ENCODE peak calls at places on chromosome 15, in ten cellular contexts. O, E, B, C, T, P, L, Q, S and H are unnamed samples. For H3K27me3, the result is how much of the 10 kb centered on the place peaks cover.

GRCh38 chr15:100772478-100773378 is 106.9 kb upstream of the ALDH1A3 start:
- DNase-seq in E (peak), C (peak), P (no peak), Q (no peak), L (no peak), O (no peak), T (no peak), S (no peak), B (no peak), H (no peak)

GRCh38 chr15:58524247-58524646 is 92.5 kb downstream of the LIPC start:
- DNase-seq in E (no peak), Q (no peak), C (peak), P (no peak), T (no peak), L (no peak), S (no peak), O (no peak), B (no peak), H (no peak)

GRCh38 chr15:95097366-95097765 is 866.0 kb downstream of the MCTP2 start:
- DNase-seq in O (no peak), T (no peak), C (no peak), Q (no peak), L (no peak), E (no peak), B (no peak), P (no peak), S (no peak), H (no peak)

GRCh38 chr15:38398134-38398533 is 55.8 kb upstream of the FAM98B start:
- DNase-seq in P (no peak), Q (no peak), O (no peak), T (no peak), B (no peak), E (no peak), C (peak), S (no peak), L (no peak), H (peak)

GRCh38 chr15:95024388-95024787 is 793.0 kb downstream of the MCTP2 start:
- DNase-seq in O (no peak), C (no peak), Q (no peak), S (no peak), L (no peak), E (no peak), P (no peak), T (peak), B (peak), H (no peak)

GRCh38 chr15:25711164-25711563 is 152.0 kb downstream of the ATP10A start:
- DNase-seq in T (no peak), O (peak), E (no peak), C (peak), B (no peak), P (no peak), Q (no peak), S (no peak), L (no peak), H (no peak)

GRCh38 chr15:71375934-71376333 is 260.7 kb downstream of the THSD4 start:
- DNase-seq in E (no peak), Q (no peak), S (no peak), T (no peak), P (no peak), B (no peak), C (no peak), O (no peak), L (no peak), H (no peak)

GRCh38 chr15:81155375-81156218 is 21.5 kb downstream of the CFAP161 start:
- DNase-seq in E (no peak), L (peak), O (no peak), Q (peak), P (peak), T (peak), S (peak), C (peak), B (peak), H (no peak)

GRCh38 chr15:56835598-56836275 is 82.7 kb upstream of the TCF12 start:
- DNase-seq in L (no peak), B (no peak), P (peak), Q (no peak), S (peak), E (no peak), O (no peak), T (no peak), C (no peak), H (peak)

GRCh38 chr15:98331676-98332075 is 316.7 kb upstream of the IGF1R start:
- DNase-seq in L (no peak), Q (no peak), P (no peak), S (no peak), C (no peak), O (no peak), E (no peak), B (no peak), T (no peak), H (no peak)

GRCh38 chr15:34951993-34952392 is 17.5 kb downstream of the AQR start:
- DNase-seq in T (no peak), O (no peak), Q (no peak), C (no peak), L (no peak), E (no peak), B (no peak), P (no peak), S (no peak), H (no peak)

GRCh38 chr15:67941643-67942315 is 101.9 kb upstream of the RNU6-1 start:
- DNase-seq in S (peak), T (no peak), B (peak), E (no peak), C (peak), Q (no peak), O (no peak), L (no peak), P (no peak), H (no peak)

GRCh38 chr15:82928711-82929110 is 23.8 kb downstream of the HOMER2 start:
- DNase-seq in O (no peak), T (no peak), L (no peak), Q (no peak), P (no peak), E (no peak), S (no peak), C (no peak), B (no peak), H (no peak)

GRCh38 chr15:33810083-33810595 is 158.2 kb upstream of the CHRM5 start:
- DNase-seq in O (no peak), L (no peak), B (no peak), Q (no peak), E (no peak), C (no peak), P (no peak), S (no peak), T (no peak), H (no peak)

GRCh38 chr15:80885180-80885579 is 104.4 kb downstream of the MESD start:
- DNase-seq in L (no peak), Q (no peak), S (no peak), T (no peak), E (no peak), C (no peak), P (no peak), B (no peak), O (no peak), H (no peak)

GRCh38 chr15:84992157-84992940 is 10.7 kb downstream of the PDE8A start:
- DNase-seq in T (peak), P (no peak), B (peak), C (peak), O (no peak), E (peak), L (no peak), Q (no peak), S (no peak), H (peak)

GRCh38 chr15:25054329-25054728 is 99.5 kb downstream of the SNRPN start:
- DNase-seq in E (no peak), Q (no peak), T (no peak), C (no peak), P (no peak), S (peak), L (no peak), O (no peak), B (no peak), H (no peak)

GRCh38 chr15:32651229-32651837 is 9.8 kb downstream of the SCG5 start:
- DNase-seq in Q (peak), L (peak), S (peak), B (peak), O (no peak), E (peak), C (peak), P (no peak), T (peak), H (no peak)

GRCh38 chr15:75455982-75456531 is 4.6 kb upstream of the SIN3A start:
- DNase-seq in B (peak), S (no peak), T (peak), Q (peak), O (peak), C (peak), L (no peak), E (peak), P (no peak), H (no peak)

GRCh38 chr15:28900041-28900891 is 14.5 kb downstream of the APBA2 start:
- DNase-seq in E (no peak), B (no peak), S (no peak), L (no peak), Q (peak), C (no peak), P (no peak), O (peak), T (no peak), H (no peak)

GRCh38 chr15:56971571-56971970 is 53.1 kb downstream of the TCF12 start:
- DNase-seq in C (no peak), B (no peak), Q (no peak), T (no peak), O (no peak), L (no peak), P (no peak), E (no peak), S (no peak), H (no peak)

GRCh38 chr15:90101130-90101968 is 919 bp downstream of the IDH2 start:
- DNase-seq in B (no peak), C (peak), T (peak), Q (no peak), L (peak), S (peak), P (peak), E (peak), O (peak), H (no peak)

GRCh38 chr15:94168250-94168649 is 63.1 kb upstream of the MCTP2 start:
- DNase-seq in Q (no peak), C (no peak), B (peak), E (no peak), P (no peak), S (no peak), T (peak), O (no peak), L (no peak), H (no peak)

GRCh38 chr15:93929375-93930094 is 301.8 kb upstream of the MCTP2 start:
- DNase-seq in S (peak), L (no peak), E (peak), P (peak), T (no peak), O (no peak), B (no peak), C (no peak), Q (no peak), H (peak)

DNA sequence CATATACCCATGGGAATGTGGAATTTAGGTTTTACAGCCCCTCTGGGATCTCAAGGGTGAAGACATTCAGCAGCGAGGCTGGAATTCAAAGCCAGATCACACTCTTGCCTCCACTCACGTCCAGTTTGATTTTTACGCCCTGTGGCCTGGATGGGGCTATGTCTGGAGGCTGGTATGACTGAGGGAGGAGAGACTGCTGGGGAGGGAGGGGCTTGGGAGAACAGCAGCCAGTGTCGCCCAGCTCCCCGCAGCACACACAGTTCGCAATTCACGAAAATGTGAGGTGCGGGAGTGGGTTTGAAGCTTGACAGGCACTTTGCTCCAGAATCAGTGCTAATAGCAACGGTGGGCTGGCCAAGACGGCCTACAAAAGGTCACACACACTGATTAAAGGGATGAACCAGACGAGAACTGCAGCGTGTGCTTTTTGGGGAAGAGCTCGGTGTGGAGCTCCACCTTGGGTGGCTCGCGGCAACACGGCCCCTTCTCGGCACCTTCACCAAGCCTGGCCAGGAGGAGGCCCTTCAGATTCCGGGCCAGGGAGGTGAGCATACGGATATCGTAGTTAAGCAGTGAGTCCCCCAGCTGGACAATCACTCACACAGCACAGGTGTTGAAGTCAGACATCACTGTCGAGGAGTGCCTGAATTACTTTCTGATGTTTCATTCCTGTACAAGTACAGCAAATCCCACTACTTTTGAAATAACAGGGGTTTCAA is 16.4 kb downstream of the EHD4 start:
- DNase-seq in S (peak), E (no peak), B (peak), C (no peak), L (peak), T (no peak), P (no peak), O (no peak), Q (no peak), H (no peak)
- TF ChIP-seq CTCF in S (no peak), E (no peak), B (peak), C (no peak), L (peak), T (no peak), P (no peak), O (no peak), Q (no peak), H (peak)

GRCh38 chr15:64152507-64153387 is 1.2 kb downstream of the SNX22 start:
- DNase-seq in S (peak), E (no peak), T (no peak), C (no peak), P (no peak), B (no peak), O (peak), Q (no peak), L (no peak), H (no peak)
- H3K4me3 ChIP-seq in S (peak), E (peak), T (no peak), C (peak), P (no peak), B (no peak), O (peak), Q (peak), L (no peak), H (no peak)

GRCh38 chr15:64117759-64118487 is 22.1 kb downstream of the SNX1 start:
- DNase-seq in E (no peak), Q (no peak), S (no peak), T (no peak), C (no peak), B (no peak), P (no peak), O (no peak), L (no peak), H (no peak)

GRCh38 chr15:64111679-64112050 is 15.9 kb downstream of the SNX1 start:
- DNase-seq in O (no peak), B (no peak), P (no peak), T (no peak), Q (no peak), S (no peak), L (no peak), C (no peak), E (no peak), H (no peak)

GRCh38 chr15:64110945-64111678 is 15.3 kb downstream of the SNX1 start:
- DNase-seq in B (no peak), E (no peak), P (no peak), L (no peak), Q (no peak), S (no peak), T (no peak), C (no peak), O (no peak), H (no peak)

GRCh38 chr15:64112077-64112772 is 16.4 kb downstream of the SNX1 start:
- DNase-seq in L (no peak), E (no peak), P (no peak), B (peak), T (no peak), S (no peak), O (no peak), C (no peak), Q (no peak), H (no peak)

GRCh38 chr15:64112904-64113303 is 17.1 kb downstream of the SNX1 start:
- DNase-seq in C (no peak), E (no peak), Q (no peak), P (no peak), S (no peak), T (no peak), L (no peak), O (no peak), B (no peak), H (no peak)
- H3K27me3 ChIP-seq in C (under half), E (under half), Q (under half), P (under half), S (under half), T (under half), L (under half), O (under half), B (under half), H (under half)

GRCh38 chr15:73568881-73569280 is 64.3 kb downstream of the NPTN start:
- DNase-seq in E (no peak), P (no peak), C (no peak), T (no peak), O (no peak), B (no peak), S (no peak), Q (no peak), L (no peak), H (no peak)

GRCh38 chr15:73560501-73561117 is 72.6 kb downstream of the NPTN start:
- DNase-seq in S (no peak), T (no peak), E (peak), P (no peak), O (no peak), Q (no peak), L (no peak), C (no peak), B (peak), H (no peak)

GRCh38 chr15:73558529-73558928 is 74.7 kb downstream of the NPTN start:
- DNase-seq in C (no peak), S (no peak), E (no peak), P (no peak), B (no peak), Q (no peak), T (no peak), O (no peak), L (no peak), H (no peak)

GRCh38 chr15:73567022-73567421 is 66.2 kb downstream of the NPTN start:
- DNase-seq in T (no peak), E (no peak), B (no peak), S (no peak), L (no peak), C (no peak), O (no peak), Q (no peak), P (no peak), H (no peak)

DNA sequence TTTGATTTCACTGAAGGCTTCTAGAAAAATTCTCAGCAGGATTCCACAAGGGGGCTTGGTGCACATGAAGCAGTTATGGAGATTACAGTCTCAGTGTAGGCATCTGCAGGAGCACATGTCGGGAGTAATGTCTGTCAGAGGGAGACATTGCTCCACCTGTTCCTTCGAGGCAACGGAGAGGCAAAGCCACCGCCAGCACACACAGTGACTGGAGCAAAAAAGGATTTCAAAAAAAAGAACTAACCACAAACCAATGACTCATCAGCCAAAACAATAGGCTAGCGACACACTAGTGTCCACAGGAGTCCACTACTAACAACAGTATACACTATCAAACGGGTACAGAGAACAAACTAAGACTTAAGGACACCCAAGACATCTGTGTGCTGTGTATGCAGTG is 68.9 kb downstream of the NPTN start:
- DNase-seq in O (no peak), L (no peak), B (no peak), C (no peak), Q (no peak), E (no peak), S (peak), P (no peak), T (peak), H (peak)
- TF ChIP-seq CTCF in O (no peak), L (no peak), B (peak), C (no peak), Q (no peak), E (no peak), S (no peak), P (no peak), T (peak), H (peak)

GRCh38 chr15:23565395-23566069 is at the start of gene MKRN3:
- DNase-seq in T (peak), E (no peak), B (peak), O (peak), P (no peak), Q (peak), L (peak), C (no peak), S (no peak), H (no peak)

GRCh38 chr15:23570466-23570865 is 5.0 kb downstream of the MKRN3 start:
- DNase-seq in P (no peak), Q (no peak), S (no peak), E (no peak), L (no peak), T (no peak), C (no peak), B (no peak), O (no peak), H (no peak)

GRCh38 chr15:23566070-23567050 is 886 bp downstream of the MKRN3 start:
- DNase-seq in L (no peak), C (no peak), B (peak), E (no peak), O (peak), P (peak), T (peak), Q (peak), S (no peak), H (no peak)

GRCh38 chr15:23569513-23569912 is 4.0 kb downstream of the MKRN3 start:
- DNase-seq in B (peak), S (no peak), O (no peak), Q (no peak), C (no peak), T (no peak), L (no peak), P (no peak), E (no peak), H (no peak)

DNA sequence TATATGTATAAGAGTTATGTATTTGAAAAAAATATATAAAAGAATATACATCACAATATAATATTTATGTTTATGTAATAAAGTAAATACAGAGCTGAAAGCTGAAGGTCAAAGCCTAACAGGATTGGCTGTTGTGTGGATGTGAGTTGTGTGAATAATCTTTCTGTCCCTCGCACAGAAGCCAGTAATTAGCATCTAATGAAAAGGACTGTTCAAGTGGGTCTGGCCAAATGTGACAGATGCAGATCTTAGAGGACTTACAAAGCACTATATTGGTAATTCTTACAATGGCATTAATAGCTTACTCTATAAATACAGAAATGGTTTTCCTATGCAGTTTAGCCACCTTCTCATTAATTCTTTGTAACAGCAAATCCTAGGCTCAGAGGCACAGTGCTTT is 2.4 kb downstream of the MKRN3 start:
- DNase-seq in Q (no peak), B (no peak), O (no peak), E (no peak), L (no peak), T (no peak), S (no peak), C (no peak), P (no peak), H (no peak)
- H3K4me3 ChIP-seq in Q (no peak), B (no peak), O (no peak), E (no peak), L (no peak), T (no peak), S (no peak), C (no peak), P (no peak), H (no peak)

GRCh38 chr15:62163847-62164499 is 1.1 kb downstream of the C2CD4B start:
- DNase-seq in E (no peak), L (peak), P (no peak), Q (no peak), S (no peak), C (peak), B (peak), T (no peak), O (no peak), H (no peak)
- H3K27me3 ChIP-seq in E (under half), L (under half), P (under half), Q (under half), S (under half), C (under half), B (under half), T (under half), O (under half), H (under half)

GRCh38 chr15:60374628-60375081 is 23.1 kb downstream of the ANXA2 start:
- DNase-seq in S (peak), P (no peak), T (no peak), B (peak), Q (no peak), O (peak), C (peak), L (peak), E (no peak), H (peak)
- TF ChIP-seq CTCF in S (no peak), P (no peak), T (no peak), B (no peak), Q (no peak), O (no peak), C (no peak), L (no peak), E (no peak), H (no peak)